ENCODE peak calls at places on chromosomes 3 and 15, in four cellular contexts. P is dorsolateral prefrontal cortex, X is neural progenitor cell, N is AG10803. U is an unnamed sample.

GRCh38 chr3:58424613-58425012 is 9.0 kb downstream of the PDHB start:
- DNase-seq in P (no peak), N (no peak), X (no peak), U (no peak)

GRCh38 chr15:90266061-90266431 is 574 bp downstream of the NGRN start:
- DNase-seq in N (no peak), P (no peak), X (no peak), U (peak)

GRCh38 chr3:121529308-121529707 is 16.5 kb downstream of the POLQ start:
- DNase-seq in N (peak), P (no peak), X (no peak), U (peak)

GRCh38 chr3:141986548-141987107 is 110.2 kb downstream of the ATP1B3 start:
- DNase-seq in N (no peak), P (no peak), X (no peak), U (no peak)

GRCh38 chr3:58013973-58014649 is 5.9 kb downstream of the FLNB start:
- DNase-seq in N (peak), X (no peak), P (no peak), U (peak)

GRCh38 chr3:181302960-181303359 is 313.4 kb upstream of the DNAJC19 start:
- DNase-seq in P (no peak), N (no peak), X (no peak), U (no peak)

GRCh38 chr3:49296781-49297420 is 19.9 kb upstream of the C3orf62 start:
- DNase-seq in P (no peak), X (no peak), N (peak), U (peak)

GRCh38 chr3:151816091-151816604 is 2.2 kb downstream of the AADAC start:
- DNase-seq in X (peak), P (no peak), N (peak), U (peak)

GRCh38 chr15:82810863-82811421 is 1.5 kb downstream of the WHAMM start:
- DNase-seq in X (no peak), N (no peak), P (no peak), U (peak)

GRCh38 chr15:101492752-101493692 is 3.5 kb upstream of the PCSK6 start:
- DNase-seq in N (no peak), P (no peak), X (no peak), U (no peak)

GRCh38 chr3:64417816-64418215 is 192.6 kb upstream of the PRICKLE2 start:
- DNase-seq in N (peak), P (no peak), X (peak), U (peak)

GRCh38 chr3:59442056-59442455 is 392.2 kb upstream of the CFAP20DC start:
- DNase-seq in N (no peak), X (peak), P (no peak), U (peak)

GRCh38 chr3:159322322-159322939 is 520.6 kb downstream of the MFSD1 start:
- DNase-seq in N (peak), X (peak), P (peak), U (peak)

GRCh38 chr15:51621917-51622268 is 678 bp downstream of the DMXL2 start:
- DNase-seq in P (peak), N (peak), X (peak), U (peak)

GRCh38 chr15:51030649-51031316 is 63.9 kb downstream of the TNFAIP8L3 start:
- DNase-seq in N (peak), X (no peak), P (no peak), U (peak)

GRCh38 chr3:117600666-117601065 is 891.1 kb downstream of the TUSC7 start:
- DNase-seq in N (no peak), P (no peak), X (no peak), U (no peak)

GRCh38 chr15:92197761-92198160 is 195.9 kb upstream of the ST8SIA2 start:
- DNase-seq in X (peak), N (no peak), P (no peak), U (no peak)

GRCh38 chr15:64398575-64398974 is 10.9 kb downstream of the TRIP4 start:
- DNase-seq in P (no peak), X (no peak), N (peak), U (no peak)

GRCh38 chr3:23439080-23439479 is 236.0 kb downstream of the UBE2E2 start:
- DNase-seq in X (no peak), N (no peak), P (no peak), U (no peak)

GRCh38 chr15:35444557-35445204 is 101.3 kb downstream of the DPH6 start:
- DNase-seq in N (peak), P (no peak), X (peak), U (peak)

GRCh38 chr3:81910244-81910852 is 148.9 kb upstream of the GBE1 start:
- DNase-seq in P (no peak), X (peak), N (peak), U (peak)

GRCh38 chr15:77993374-77993911 is 84.1 kb downstream of the TBC1D2B start:
- DNase-seq in P (no peak), X (no peak), N (no peak), U (no peak)

GRCh38 chr3:133447751-133448477 is 48.1 kb downstream of the BFSP2 start:
- DNase-seq in X (no peak), P (no peak), N (no peak), U (no peak)

GRCh38 chr3:9253327-9253726 is 3.9 kb upstream of the SRGAP3 start:
- DNase-seq in P (no peak), N (no peak), X (no peak), U (no peak)

GRCh38 chr3:188947983-188948657 is 223.7 kb upstream of the TPRG1 start:
- DNase-seq in X (peak), P (peak), N (peak), U (peak)

GRCh38 chr3:15326037-15326436 is 6.3 kb downstream of the SH3BP5 start:
- DNase-seq in N (no peak), P (no peak), X (no peak), U (no peak)

GRCh38 chr3:143464850-143465249 is 345.3 kb downstream of the CHST2 start:
- DNase-seq in P (no peak), N (no peak), X (no peak), U (no peak)

GRCh38 chr3:40616420-40616819 is 91.7 kb downstream of the ZNF621 start:
- DNase-seq in P (no peak), N (no peak), X (peak), U (no peak)

GRCh38 chr3:173111321-173111720 is 29.7 kb downstream of the SPATA16 start:
- DNase-seq in N (no peak), X (no peak), P (no peak), U (no peak)

GRCh38 chr3:127678611-127679533 is 6.1 kb downstream of the ABTB1 start:
- DNase-seq in N (no peak), P (peak), X (no peak), U (no peak)

GRCh38 chr3:54862526-54862925 is 65.3 kb downstream of the LRTM1 start:
- DNase-seq in X (no peak), N (peak), P (no peak), U (peak)

GRCh38 chr3:73955671-73956070 is 330.9 kb upstream of the PDZRN3 start:
- DNase-seq in N (no peak), X (no peak), P (no peak), U (no peak)

GRCh38 chr3:114451561-114452018 is 157.8 kb downstream of the TIGIT start:
- DNase-seq in P (peak), N (no peak), X (no peak), U (peak)

GRCh38 chr3:196287066-196287404 is 491 bp downstream of the PCYT1A start:
- DNase-seq in N (peak), P (no peak), X (no peak), U (peak)

GRCh38 chr15:98881526-98882517 is 125.8 kb downstream of the PGPEP1L start:
- DNase-seq in P (no peak), N (peak), X (peak), U (peak)

GRCh38 chr3:47315069-47315647 is 32.4 kb downstream of the KLHL18 start:
- DNase-seq in N (peak), X (no peak), P (no peak), U (peak)

GRCh38 chr15:69576035-69576526 is 123.5 kb downstream of the RPLP1 start:
- DNase-seq in X (peak), P (peak), N (peak), U (peak)

GRCh38 chr3:4515896-4516295 is 22.7 kb downstream of the ITPR1 start:
- DNase-seq in N (no peak), P (no peak), X (no peak), U (no peak)

GRCh38 chr15:43266386-43266785 is 342 bp downstream of the TGM5 start:
- DNase-seq in X (no peak), P (no peak), N (no peak), U (no peak)

GRCh38 chr15:43267439-43267838 is 711 bp upstream of the TGM5 start:
- DNase-seq in N (no peak), P (no peak), X (no peak), U (no peak)

GRCh38 chr15:43270113-43270665 is 3.5 kb upstream of the TGM5 start:
- DNase-seq in N (no peak), P (no peak), X (no peak), U (no peak)

GRCh38 chr15:43266834-43267233 is at the start of gene TGM5:
- DNase-seq in P (no peak), X (no peak), N (no peak), U (no peak)

DNA sequence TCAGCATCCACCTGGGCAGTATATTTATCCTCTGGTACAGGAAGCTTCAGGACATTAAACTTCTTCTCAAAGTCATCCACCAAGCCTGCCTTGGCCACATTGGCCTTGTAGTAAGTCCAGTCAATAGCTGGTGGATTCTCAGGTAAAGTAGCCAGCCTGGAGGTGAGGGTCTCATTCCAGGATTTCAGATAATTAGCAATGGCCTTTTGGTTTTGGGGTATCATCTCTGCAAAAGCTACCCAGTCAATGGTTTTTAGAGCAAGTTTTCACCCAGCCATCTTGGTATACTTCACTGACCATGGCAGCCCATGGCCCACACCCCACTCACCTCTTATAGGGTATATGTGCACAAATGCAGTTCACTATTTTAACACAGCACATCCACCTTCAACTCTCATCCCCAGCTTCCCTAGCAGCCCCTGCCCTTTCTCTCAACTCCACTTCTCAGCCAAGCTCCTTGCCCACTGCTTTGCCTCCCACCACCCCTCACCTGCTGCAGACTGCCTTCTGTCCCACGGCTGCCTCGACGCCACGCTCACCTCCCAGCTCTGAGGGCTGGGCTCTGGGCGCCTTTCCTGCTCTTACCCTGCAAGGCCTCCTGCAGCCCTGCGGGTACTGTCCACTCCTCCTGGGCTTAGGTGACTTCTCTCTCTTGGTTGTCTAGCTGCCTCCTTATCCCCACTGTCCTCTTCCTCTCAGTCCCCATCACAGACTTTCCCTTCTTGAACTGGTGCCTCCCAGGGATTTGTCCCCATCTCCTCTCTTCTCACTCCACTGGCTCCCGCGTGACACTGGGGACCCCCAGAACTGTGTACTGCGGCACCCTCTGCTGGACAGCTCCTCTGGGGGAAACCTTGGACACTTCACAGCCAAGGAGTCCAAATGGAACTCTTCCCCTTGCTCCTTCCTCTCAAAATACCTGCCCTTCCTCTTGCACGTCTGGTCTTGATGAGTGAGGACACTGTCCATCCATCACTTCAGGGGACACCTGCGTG is 1.7 kb upstream of the TGM5 start:
- DNase-seq in X (peak), N (peak), P (no peak), U (no peak)
- TF ChIP-seq CTCF in X (peak), N (peak), P (peak), U (no peak)

GRCh38 chr3:190877925-190878324 is 15.4 kb upstream of the GMNC start:
- DNase-seq in N (no peak), X (no peak), P (no peak), U (no peak)
- TF ChIP-seq CTCF in N (no peak), X (peak), P (no peak), U (peak)

GRCh38 chr15:68365770-68366169 is 66.2 kb downstream of the ITGA11 start:
- DNase-seq in N (no peak), P (no peak), X (no peak), U (no peak)

GRCh38 chr15:68364660-68365035 is 67.3 kb downstream of the ITGA11 start:
- DNase-seq in N (no peak), P (no peak), X (no peak), U (no peak)

GRCh38 chr15:68365140-68365745 is 66.7 kb downstream of the ITGA11 start:
- DNase-seq in X (no peak), P (no peak), N (no peak), U (peak)

GRCh38 chr15:68367226-68367625 is 64.7 kb downstream of the ITGA11 start:
- DNase-seq in X (no peak), N (no peak), P (no peak), U (no peak)

GRCh38 chr15:68366314-68366713 is 65.6 kb downstream of the ITGA11 start:
- DNase-seq in X (peak), N (no peak), P (no peak), U (no peak)
- TF ChIP-seq CTCF in X (peak), N (no peak), P (no peak), U (peak)

GRCh38 chr3:13222891-13223573 is 149.8 kb upstream of the IQSEC1 start:
- DNase-seq in P (no peak), N (no peak), X (no peak), U (no peak)
- TF ChIP-seq CTCF in P (no peak), N (no peak), X (no peak), U (no peak)